ENCODE peak calls at places on chromosomes 3 and 15, in seven cellular contexts. One of them, this sample, is unnamed.

GRCh38 chr15:95464091-95464888 is 866.2 kb upstream of the NR2F2 start:
- DNase-seq in kidney: peak; percentile 86
- DNase-seq in A549: no peak
- DNase-seq in CD8-positive, alpha-beta T cell: no peak
- DNase-seq in mucosa of descending colon: no peak
- DNase-seq in neural progenitor cell: no peak
- DNase-seq in omental fat pad: no peak
- DNase-seq in this sample: no peak

GRCh38 chr3:72560857-72561675 is 287.2 kb downstream of the SHQ1 start:
- DNase-seq in mucosa of descending colon: no peak
- DNase-seq in neural progenitor cell: peak; percentile 17
- DNase-seq in A549: no peak
- DNase-seq in kidney: no peak
- DNase-seq in CD8-positive, alpha-beta T cell: no peak
- DNase-seq in omental fat pad: no peak
- DNase-seq in this sample: no peak

GRCh38 chr3:50574280-50574831 is 5.0 kb downstream of the HEMK1 start:
- DNase-seq in kidney: no peak
- DNase-seq in A549: no peak
- DNase-seq in mucosa of descending colon: no peak
- DNase-seq in CD8-positive, alpha-beta T cell: no peak
- DNase-seq in omental fat pad: no peak
- DNase-seq in neural progenitor cell: no peak
- DNase-seq in this sample: no peak

GRCh38 chr3:194936659-194937058 is 251.0 kb downstream of the FAM43A start:
- DNase-seq in neural progenitor cell: no peak
- DNase-seq in omental fat pad: no peak
- DNase-seq in mucosa of descending colon: no peak
- DNase-seq in CD8-positive, alpha-beta T cell: no peak
- DNase-seq in kidney: no peak
- DNase-seq in A549: no peak
- DNase-seq in this sample: no peak

GRCh38 chr15:25060996-25061620 is 106.3 kb downstream of the SNRPN start:
- DNase-seq in omental fat pad: no peak
- DNase-seq in neural progenitor cell: no peak
- DNase-seq in kidney: peak; percentile 29
- DNase-seq in mucosa of descending colon: no peak
- DNase-seq in A549: no peak
- DNase-seq in CD8-positive, alpha-beta T cell: no peak
- DNase-seq in this sample: no peak

GRCh38 chr15:59828871-59829270 is 139.8 kb upstream of the BNIP2 start:
- DNase-seq in CD8-positive, alpha-beta T cell: no peak
- DNase-seq in kidney: no peak
- DNase-seq in neural progenitor cell: no peak
- DNase-seq in A549: no peak
- DNase-seq in omental fat pad: no peak
- DNase-seq in mucosa of descending colon: no peak
- DNase-seq in this sample: peak; percentile 59

GRCh38 chr3:188682316-188682715 is 489.5 kb upstream of the TPRG1 start:
- DNase-seq in kidney: no peak
- DNase-seq in mucosa of descending colon: no peak
- DNase-seq in omental fat pad: no peak
- DNase-seq in CD8-positive, alpha-beta T cell: no peak
- DNase-seq in neural progenitor cell: no peak
- DNase-seq in A549: no peak
- DNase-seq in this sample: no peak

GRCh38 chr3:136992091-136992490 is 34.3 kb downstream of the IL20RB start:
- DNase-seq in mucosa of descending colon: no peak
- DNase-seq in omental fat pad: no peak
- DNase-seq in neural progenitor cell: no peak
- DNase-seq in kidney: no peak
- DNase-seq in CD8-positive, alpha-beta T cell: no peak
- DNase-seq in A549: no peak
- DNase-seq in this sample: no peak

GRCh38 chr3:19898725-19899124 is 35.3 kb downstream of the EFHB start:
- DNase-seq in A549: no peak
- DNase-seq in neural progenitor cell: no peak
- DNase-seq in mucosa of descending colon: no peak
- DNase-seq in CD8-positive, alpha-beta T cell: no peak
- DNase-seq in kidney: no peak
- DNase-seq in omental fat pad: no peak
- DNase-seq in this sample: no peak

GRCh38 chr3:53705774-53706173 is 140.4 kb downstream of the CHDH start:
- DNase-seq in neural progenitor cell: no peak
- DNase-seq in mucosa of descending colon: no peak
- DNase-seq in A549: no peak
- DNase-seq in omental fat pad: no peak
- DNase-seq in CD8-positive, alpha-beta T cell: no peak
- DNase-seq in kidney: no peak
- DNase-seq in this sample: no peak

GRCh38 chr3:134367869-134368750 is 6.1 kb downstream of the AMOTL2 start:
- DNase-seq in kidney: peak; percentile 35
- DNase-seq in A549: no peak
- DNase-seq in mucosa of descending colon: no peak
- DNase-seq in CD8-positive, alpha-beta T cell: no peak
- DNase-seq in omental fat pad: no peak
- DNase-seq in neural progenitor cell: no peak
- DNase-seq in this sample: no peak

GRCh38 chr3:134368751-134369105 is 5.5 kb downstream of the AMOTL2 start:
- DNase-seq in kidney: peak; percentile 35
- DNase-seq in A549: no peak
- DNase-seq in omental fat pad: no peak
- DNase-seq in CD8-positive, alpha-beta T cell: no peak
- DNase-seq in neural progenitor cell: no peak
- DNase-seq in mucosa of descending colon: no peak
- DNase-seq in this sample: no peak

GRCh38 chr3:134366221-134366927 is 7.9 kb downstream of the AMOTL2 start:
- DNase-seq in A549: no peak
- DNase-seq in CD8-positive, alpha-beta T cell: no peak
- DNase-seq in kidney: peak; percentile 30
- DNase-seq in omental fat pad: no peak
- DNase-seq in neural progenitor cell: no peak
- DNase-seq in mucosa of descending colon: no peak
- DNase-seq in this sample: no peak

GRCh38 chr3:134366928-134367352 is 7.3 kb downstream of the AMOTL2 start:
- DNase-seq in A549: no peak
- DNase-seq in mucosa of descending colon: no peak
- DNase-seq in neural progenitor cell: no peak
- DNase-seq in kidney: peak; percentile 71
- DNase-seq in CD8-positive, alpha-beta T cell: no peak
- DNase-seq in omental fat pad: no peak
- DNase-seq in this sample: no peak

DNA sequence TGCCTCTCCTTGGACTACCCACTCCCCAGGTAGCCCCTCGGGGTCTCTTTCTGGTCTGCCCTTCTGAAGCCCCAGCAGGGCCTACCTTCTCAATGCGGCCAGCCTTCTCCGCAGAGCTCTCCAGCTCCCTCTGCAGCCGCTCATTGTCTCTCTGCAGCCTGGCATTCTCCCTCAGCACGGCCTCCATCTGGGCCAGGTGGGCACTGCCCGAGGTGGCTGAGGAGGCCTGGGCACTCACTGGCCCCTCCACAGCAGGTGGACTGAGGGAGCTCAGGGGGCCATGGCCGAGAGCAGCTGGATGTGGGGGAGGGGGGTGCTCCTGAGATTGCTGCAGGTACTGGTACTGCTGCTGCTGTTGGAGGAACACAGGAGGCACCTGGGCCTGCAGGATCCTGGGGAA is 6.8 kb downstream of the AMOTL2 start:
- DNase-seq in mucosa of descending colon: peak; percentile 33
- DNase-seq in omental fat pad: no peak
- DNase-seq in A549: no peak
- DNase-seq in kidney: peak; percentile 48
- DNase-seq in neural progenitor cell: no peak
- DNase-seq in CD8-positive, alpha-beta T cell: no peak
- DNase-seq in this sample: no peak
- TF ChIP-seq CTCF in mucosa of descending colon: no peak
- TF ChIP-seq CTCF in omental fat pad: no peak
- TF ChIP-seq CTCF in A549: no peak
- TF ChIP-seq CTCF in kidney: no peak
- TF ChIP-seq CTCF in neural progenitor cell: peak; percentile 8
- TF ChIP-seq CTCF in CD8-positive, alpha-beta T cell: no peak
- TF ChIP-seq CTCF in this sample: no peak

DNA sequence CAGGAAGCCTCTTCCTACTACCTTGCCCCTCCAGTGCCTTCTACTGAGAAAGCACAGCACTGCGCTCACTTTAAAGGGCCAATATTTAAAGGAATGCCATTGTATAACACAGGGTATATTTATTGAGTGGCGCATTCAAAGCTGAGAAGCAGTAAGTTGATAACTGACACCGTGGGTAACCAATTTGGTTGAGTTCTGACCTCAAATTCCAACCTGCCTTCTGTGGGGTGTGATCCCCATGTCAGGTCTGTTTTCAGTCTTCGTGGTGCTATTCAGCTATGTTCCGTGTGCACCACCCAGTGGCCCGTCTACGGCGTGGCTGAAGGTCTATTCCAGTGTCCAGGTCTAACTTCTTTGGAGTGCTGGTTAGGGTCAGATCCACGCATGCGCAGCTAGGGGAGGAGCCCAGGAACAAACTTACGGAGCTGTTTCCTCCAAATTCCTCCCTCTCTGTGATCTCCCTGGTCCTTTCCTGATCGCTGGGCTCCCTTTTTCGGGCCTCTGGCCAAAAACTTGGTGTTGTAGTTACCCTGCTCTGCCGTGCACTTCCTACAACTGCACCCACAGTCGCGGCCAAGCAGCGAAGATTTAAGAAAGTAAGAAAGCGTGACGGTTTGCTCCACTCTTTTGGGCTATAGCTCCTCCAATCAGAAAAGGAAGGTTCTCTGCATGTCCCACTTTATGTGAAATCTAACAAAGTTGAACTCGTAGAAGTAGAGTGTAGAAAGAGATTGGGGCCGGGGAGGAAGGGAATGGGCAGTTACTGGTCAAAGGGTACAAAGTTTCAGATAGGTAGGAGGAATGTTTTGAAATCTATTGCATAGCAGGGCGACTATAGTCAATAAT is 7.7 kb downstream of the LRRC2 start:
- DNase-seq in kidney: peak; percentile 94
- DNase-seq in mucosa of descending colon: peak; percentile 87
- DNase-seq in CD8-positive, alpha-beta T cell: peak; percentile 63
- DNase-seq in omental fat pad: peak; percentile 70
- DNase-seq in neural progenitor cell: peak; percentile 84
- DNase-seq in A549: peak; percentile 89
- DNase-seq in this sample: peak; percentile 84
- TF ChIP-seq CTCF in kidney: peak; percentile 79
- TF ChIP-seq CTCF in mucosa of descending colon: peak; percentile 52
- TF ChIP-seq CTCF in CD8-positive, alpha-beta T cell: peak; percentile 97
- TF ChIP-seq CTCF in omental fat pad: no peak
- TF ChIP-seq CTCF in neural progenitor cell: peak; percentile 55
- TF ChIP-seq CTCF in A549: peak; percentile 72
- TF ChIP-seq CTCF in this sample: peak; percentile 83

DNA sequence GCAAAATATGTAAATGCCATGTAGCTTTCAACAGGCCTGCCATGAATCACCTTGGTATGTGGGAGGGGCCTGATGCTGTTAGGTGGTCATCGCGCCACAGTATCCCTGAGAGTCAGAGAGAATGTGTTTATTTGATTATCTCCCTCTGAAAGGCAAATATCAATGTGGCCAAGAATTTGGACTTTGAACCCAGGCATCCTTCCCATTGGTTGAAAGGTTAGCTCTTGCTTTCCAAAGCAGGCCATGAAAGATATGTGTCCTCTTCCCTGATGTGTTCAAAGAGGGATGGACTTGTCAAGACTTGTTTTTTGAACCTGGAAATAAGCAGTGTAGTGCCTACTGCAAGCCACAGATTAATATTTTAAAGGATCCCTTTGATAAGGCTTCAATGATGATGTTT is 36.7 kb downstream of the SRP14 start:
- DNase-seq in CD8-positive, alpha-beta T cell: no peak
- DNase-seq in omental fat pad: no peak
- DNase-seq in kidney: no peak
- DNase-seq in A549: peak; percentile 72
- DNase-seq in neural progenitor cell: no peak
- DNase-seq in mucosa of descending colon: no peak
- DNase-seq in this sample: peak; percentile 6
- TF ChIP-seq CTCF in CD8-positive, alpha-beta T cell: no peak
- TF ChIP-seq CTCF in omental fat pad: no peak
- TF ChIP-seq CTCF in kidney: no peak
- TF ChIP-seq CTCF in A549: no peak
- TF ChIP-seq CTCF in neural progenitor cell: no peak
- TF ChIP-seq CTCF in mucosa of descending colon: no peak
- TF ChIP-seq CTCF in this sample: no peak

GRCh38 chr3:97823503-97824004 is 1.7 kb downstream of the CRYBG3 start:
- DNase-seq in mucosa of descending colon: no peak
- DNase-seq in neural progenitor cell: no peak
- DNase-seq in CD8-positive, alpha-beta T cell: no peak
- DNase-seq in omental fat pad: no peak
- DNase-seq in kidney: no peak
- DNase-seq in A549: no peak
- DNase-seq in this sample: no peak

GRCh38 chr3:97823081-97823480 is 1.3 kb downstream of the CRYBG3 start:
- DNase-seq in kidney: no peak
- DNase-seq in A549: no peak
- DNase-seq in mucosa of descending colon: no peak
- DNase-seq in omental fat pad: no peak
- DNase-seq in neural progenitor cell: no peak
- DNase-seq in CD8-positive, alpha-beta T cell: no peak
- DNase-seq in this sample: no peak

GRCh38 chr3:97820780-97821179 is 1.0 kb upstream of the CRYBG3 start:
- DNase-seq in omental fat pad: no peak
- DNase-seq in neural progenitor cell: no peak
- DNase-seq in A549: no peak
- DNase-seq in kidney: no peak
- DNase-seq in CD8-positive, alpha-beta T cell: no peak
- DNase-seq in mucosa of descending colon: no peak
- DNase-seq in this sample: no peak

GRCh38 chr3:97821413-97821809 is 400 bp upstream of the CRYBG3 start:
- DNase-seq in A549: no peak
- DNase-seq in neural progenitor cell: no peak
- DNase-seq in mucosa of descending colon: peak; percentile 68
- DNase-seq in kidney: peak; percentile 86
- DNase-seq in omental fat pad: no peak
- DNase-seq in CD8-positive, alpha-beta T cell: peak; percentile 35
- DNase-seq in this sample: no peak

DNA sequence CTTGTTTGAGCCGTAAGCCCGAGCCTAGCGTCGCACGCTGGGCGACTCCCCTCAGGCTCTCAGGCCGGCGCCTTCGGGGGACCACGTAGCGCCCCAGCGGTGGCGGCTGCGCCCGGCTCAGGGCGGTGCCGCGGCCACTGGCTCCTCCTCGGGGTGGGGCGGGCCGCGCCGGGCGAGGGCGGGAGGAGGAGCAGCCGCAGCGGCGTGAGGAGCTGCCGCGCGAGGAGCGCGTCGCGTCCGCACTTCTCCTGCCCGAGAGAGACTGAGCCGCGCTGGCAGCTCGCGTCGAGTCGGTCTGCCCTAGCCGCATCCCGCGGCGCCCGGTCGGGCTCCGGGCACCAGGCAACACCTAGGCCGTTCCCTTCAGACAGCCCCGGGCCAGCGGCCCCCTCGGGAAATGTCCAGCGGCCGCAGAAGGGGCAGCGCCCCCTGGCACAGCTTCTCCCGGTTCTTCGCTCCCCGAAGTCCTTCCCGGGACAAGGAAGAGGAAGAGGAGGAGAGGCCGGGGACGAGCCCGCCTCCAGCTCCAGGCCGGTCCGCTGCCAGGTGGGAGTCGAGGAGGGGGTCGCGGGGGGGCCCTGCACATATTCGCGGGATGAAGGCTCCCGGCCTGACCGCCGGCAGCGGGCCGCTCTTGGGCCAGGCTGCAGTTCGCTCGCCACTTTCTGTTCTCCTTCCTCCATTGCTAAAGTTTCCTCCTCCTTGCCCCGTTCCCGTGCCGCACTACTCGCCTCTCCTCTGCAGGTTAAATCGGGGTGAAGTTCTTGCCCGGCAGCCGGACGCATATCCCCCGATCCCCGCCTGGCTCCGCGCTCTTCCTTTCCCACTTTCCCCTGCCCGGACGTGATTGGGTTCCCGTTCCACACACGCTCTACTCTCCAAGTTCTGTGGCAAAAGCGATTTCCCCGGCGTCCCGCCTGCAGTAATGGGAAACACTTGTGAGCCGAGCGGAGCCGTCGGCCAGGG is at the start of gene CRYBG3:
- DNase-seq in mucosa of descending colon: peak; percentile 89
- DNase-seq in CD8-positive, alpha-beta T cell: peak; percentile 71
- DNase-seq in kidney: peak; percentile 95
- DNase-seq in omental fat pad: peak; percentile 52
- DNase-seq in A549: peak; percentile 73
- DNase-seq in neural progenitor cell: peak; percentile 91
- DNase-seq in this sample: peak; percentile 78
- TF ChIP-seq CTCF in mucosa of descending colon: no peak
- TF ChIP-seq CTCF in CD8-positive, alpha-beta T cell: no peak
- TF ChIP-seq CTCF in kidney: peak; percentile 8
- TF ChIP-seq CTCF in omental fat pad: no peak
- TF ChIP-seq CTCF in A549: peak; percentile 62
- TF ChIP-seq CTCF in neural progenitor cell: peak; percentile 52
- TF ChIP-seq CTCF in this sample: no peak

This sample was measured in MCF 10A.